ENCODE peak calls at places on chromosomes 11 and 22, in four cellular contexts. W, T, X and J are unnamed samples.

GRCh38 chr22:30646518-30647160 is 11.1 kb downstream of the SLC35E4 start:
- DNase-seq in W (no peak), X (no peak), T (no peak), J (no peak)

GRCh38 chr11:114678125-114679036 is at the start of gene NXPE2:
- DNase-seq in W (no peak), X (no peak), T (no peak), J (no peak)

GRCh38 chr11:65565624-65566453 is 4.4 kb upstream of the ZNRD2 start:
- DNase-seq in W (no peak), T (no peak), X (no peak), J (no peak)

GRCh38 chr22:42277988-42278776 is 7.7 kb upstream of the TCF20 start:
- DNase-seq in T (no peak), X (no peak), W (peak; percentile 67), J (peak; percentile 80)

GRCh38 chr11:115420524-115420923 is 83.7 kb downstream of the CADM1 start:
- DNase-seq in T (no peak), W (no peak), X (no peak), J (no peak)

GRCh38 chr11:109401532-109401931 is 20.5 kb upstream of the C11orf87 start:
- DNase-seq in T (no peak), X (no peak), W (no peak), J (no peak)

GRCh38 chr11:68882391-68882790 is 21.2 kb downstream of the MRPL21 start:
- DNase-seq in W (no peak), T (no peak), X (no peak), J (no peak)

GRCh38 chr22:41352058-41352457 is 29.7 kb upstream of the TEF start:
- DNase-seq in W (no peak), X (no peak), T (no peak), J (no peak)

GRCh38 chr11:19631657-19632325 is 80.8 kb upstream of the NAV2 start:
- DNase-seq in X (no peak), T (no peak), W (no peak), J (no peak)

GRCh38 chr11:75982309-75982708 is 167.3 kb downstream of the UVRAG start:
- DNase-seq in W (no peak), X (no peak), T (no peak), J (no peak)

GRCh38 chr11:78539566-78539965 is 35.1 kb downstream of the NARS2 start:
- DNase-seq in X (no peak), T (no peak), W (no peak), J (no peak)

GRCh38 chr22:44328762-44329161 is 16.0 kb upstream of the SHISAL1 start:
- DNase-seq in T (no peak), W (no peak), X (no peak), J (no peak)

GRCh38 chr11:23594755-23595154 is 734.5 kb upstream of the CCDC179 start:
- DNase-seq in T (no peak), W (no peak), X (no peak), J (no peak)

GRCh38 chr22:48333816-48334735 is 1493.6 kb downstream of the BRD1 start:
- DNase-seq in W (no peak), X (no peak), T (no peak), J (no peak)

GRCh38 chr11:105799728-105800462 is 190.0 kb downstream of the GRIA4 start:
- DNase-seq in T (no peak), W (no peak), X (no peak), J (no peak)

GRCh38 chr11:18352581-18352980 is 30.2 kb downstream of the GTF2H1 start:
- DNase-seq in X (no peak), T (no peak), W (no peak), J (no peak)

GRCh38 chr11:2390871-2391662 is 9.5 kb upstream of the TSSC4 start:
- DNase-seq in W (no peak), X (no peak), T (no peak), J (no peak)